ENCODE peak calls at places on chromosomes 1 and 21, in five cellular contexts. Q is activated T-cell treated with anti-CD3 and anti-CD28 coated beads, Interleukin-2, amount 50 U/mL, for 72 hours; E is stimulated activated naive B cell treated with anti-CD40 and anti-IgM and Interleukin-4, amounts not matched to agents 10 μg/mL and 1 μg/mL and 100 μg/mL, for 72 hours; X is caudate nucleus; M is SW 1271. U is an unnamed sample.

GRCh38 chr21:41993744-41994143 is 16.4 kb downstream of the ZBTB21 start:
- DNase-seq in Q (no peak), E (no peak), X (no peak), M (no peak), U (no peak)

GRCh38 chr1:209989525-209989924 is 51.5 kb downstream of the SYT14 start:
- DNase-seq in Q (no peak), E (no peak), X (no peak), M (no peak), U (no peak)

GRCh38 chr21:42009018-42009830 is 936 bp downstream of the ZBTB21 start:
- DNase-seq in Q (peak; percentile 64), E (peak; percentile 81), X (no peak), M (no peak), U (no peak)

GRCh38 chr21:37055271-37055855 is 17.5 kb downstream of the PIGP start:
- DNase-seq in Q (no peak), E (no peak), X (no peak), M (no peak), U (no peak)

GRCh38 chr1:151542710-151543129 is 2.6 kb downstream of the TUFT1 start:
- DNase-seq in Q (no peak), E (no peak), X (no peak), M (no peak), U (no peak)

GRCh38 chr1:30294508-30294907 is 428.9 kb downstream of the MATN1 start:
- DNase-seq in Q (no peak), E (no peak), X (no peak), M (no peak), U (no peak)

GRCh38 chr1:171075041-171075440 is 15.7 kb upstream of the FMO3 start:
- DNase-seq in Q (no peak), E (no peak), X (no peak), M (no peak), U (no peak)

GRCh38 chr1:52139817-52140540 is 1.9 kb upstream of the ZFYVE9 start:
- DNase-seq in Q (peak; percentile 47), E (peak; percentile 10), X (no peak), M (no peak), U (peak; percentile 93)

GRCh38 chr1:95207223-95207935 is 26.6 kb upstream of the RWDD3 start:
- DNase-seq in Q (no peak), E (no peak), X (no peak), M (no peak), U (no peak)

GRCh38 chr21:45880097-45881068 is 101.2 kb upstream of the COL6A1 start:
- DNase-seq in Q (peak; percentile 80), E (peak; percentile 24), X (no peak), M (no peak), U (peak; percentile 14)

GRCh38 chr1:91596474-91596873 is 95.8 kb downstream of the CDC7 start:
- DNase-seq in Q (peak; percentile 18), E (no peak), X (no peak), M (no peak), U (no peak)

GRCh38 chr1:8408151-8408839 is 90.4 kb downstream of the SLC45A1 start:
- DNase-seq in Q (no peak), E (no peak), X (no peak), M (no peak), U (no peak)